ENCODE peak calls at places on chromosome 4, in four cellular contexts. H is HFF-Myc, J is GM23248, N is EH. O is an unnamed sample.

GRCh38 chr4:182642831-182643230 is 274.4 kb downstream of the DCTD start:
- DNase-seq in J (peak), H (no peak), N (peak), O (peak)

GRCh38 chr4:83767017-83767541 is 231.2 kb downstream of the GPAT3 start:
- DNase-seq in N (no peak), H (no peak), J (no peak), O (no peak)

GRCh38 chr4:121675715-121676114 is 21.1 kb downstream of the ANXA5 start:
- DNase-seq in H (no peak), N (peak), J (peak), O (peak)

GRCh38 chr4:182143086-182143821 is 99.9 kb upstream of the TENM3 start:
- DNase-seq in J (peak), N (peak), H (no peak), O (peak)

GRCh38 chr4:132063829-132064228 is 1085.3 kb upstream of the PCDH10 start:
- DNase-seq in N (peak), J (no peak), H (no peak), O (no peak)

GRCh38 chr4:166896254-166896653 is 338.0 kb downstream of the SPOCK3 start:
- DNase-seq in J (no peak), N (no peak), H (no peak), O (no peak)

GRCh38 chr4:61443813-61444510 is 243.8 kb downstream of the ADGRL3 start:
- DNase-seq in J (no peak), H (no peak), N (peak), O (peak)

GRCh38 chr4:151484396-151485102 is 75.6 kb downstream of the FHIP1A start:
- DNase-seq in N (peak), J (peak), H (peak), O (peak)

GRCh38 chr4:101348367-101348827 is 1.1 kb upstream of the PPP3CA start:
- DNase-seq in J (peak), H (no peak), N (no peak), O (no peak)

GRCh38 chr4:66943117-66943516 is 602.2 kb downstream of the CENPC start:
- DNase-seq in J (no peak), N (no peak), H (no peak), O (no peak)

GRCh38 chr4:83828601-83829000 is 292.7 kb downstream of the GPAT3 start:
- DNase-seq in H (no peak), J (no peak), N (peak), O (no peak)

GRCh38 chr4:165767671-165768070 is 105.4 kb upstream of the TLL1 start:
- DNase-seq in N (no peak), J (no peak), H (no peak), O (no peak)

GRCh38 chr4:102722740-102723139 is 38.0 kb downstream of the MANBA start:
- DNase-seq in N (no peak), J (no peak), H (no peak), O (no peak)

O was measured in astrocyte of the hippocampus.